ENCODE peak calls at places on chromosomes 13 and 19, in six cellular contexts. J is Calu3; R is fibroblast of pulmonary artery; D is dermis microvascular lymphatic vessel endothelial cell; O is naive thymus-derived CD8-positive, alpha-beta T cell; Q is activated naive CD4-positive, alpha-beta T cell treated with anti-CD3 and anti-CD28 coated beads, Interleukin-2, amount 50 U/mL, for 72 hours. P is an unnamed sample.

GRCh38 chr13:113952983-113953520 is 20.8 kb downstream of the C13orf46 start:
- DNase-seq in Q (no peak), J (no peak), R (no peak), O (no peak), D (no peak), P (peak)

GRCh38 chr13:56356690-56357089 is 784.0 kb upstream of the PRR20A start:
- DNase-seq in R (no peak), D (no peak), O (no peak), J (no peak), Q (no peak), P (no peak)

GRCh38 chr19:54188224-54188871 is 1.0 kb downstream of the MBOAT7 start:
- DNase-seq in D (no peak), O (peak), Q (peak), R (peak), J (peak), P (no peak)

GRCh38 chr13:54078271-54078670 is 1049.7 kb downstream of the OLFM4 start:
- DNase-seq in D (no peak), O (no peak), J (no peak), Q (no peak), R (no peak), P (no peak)

GRCh38 chr19:46718157-46718933 is 1.4 kb upstream of the PRKD2 start:
- DNase-seq in R (peak), Q (peak), D (no peak), J (peak), O (peak), P (no peak)

GRCh38 chr13:61413572-61413971 is 2.1 kb downstream of the PCDH20 start:
- DNase-seq in D (no peak), O (no peak), J (no peak), Q (no peak), R (no peak), P (peak)

GRCh38 chr13:30752201-30752797 is 17.0 kb downstream of the ALOX5AP start:
- DNase-seq in O (no peak), Q (no peak), J (no peak), R (no peak), D (no peak), P (peak)

GRCh38 chr13:72886272-72887062 is 104.5 kb downstream of the PIBF1 start:
- DNase-seq in R (peak), Q (no peak), O (no peak), J (no peak), D (no peak), P (no peak)

GRCh38 chr13:25657062-25657588 is 285.4 kb downstream of the ATP8A2 start:
- DNase-seq in D (no peak), J (no peak), R (no peak), O (no peak), Q (no peak), P (no peak)

GRCh38 chr13:100514788-100515409 is 73.7 kb downstream of the GGACT start:
- DNase-seq in J (peak), Q (no peak), D (peak), R (peak), O (peak), P (peak)

GRCh38 chr19:3907626-3908265 is 25.1 kb upstream of the NMRK2 start:
- DNase-seq in O (no peak), Q (no peak), D (no peak), J (no peak), R (no peak), P (no peak)

GRCh38 chr13:20340759-20341161 is 108.6 kb upstream of the GJB6 start:
- DNase-seq in J (no peak), D (no peak), O (no peak), Q (no peak), R (peak), P (no peak)

GRCh38 chr13:28140433-28141125 is 2.2 kb downstream of the PAN3 start:
- DNase-seq in J (no peak), O (no peak), D (no peak), Q (no peak), R (peak), P (no peak)

GRCh38 chr13:73364706-73365105 is 305.9 kb downstream of the KLF5 start:
- DNase-seq in R (no peak), Q (no peak), O (no peak), J (no peak), D (no peak), P (no peak)

GRCh38 chr19:1265611-1266115 is 3.5 kb upstream of the CIRBP start:
- DNase-seq in R (peak), Q (peak), J (no peak), D (no peak), O (no peak), P (peak)

GRCh38 chr19:3479819-3480215 is 508 bp downstream of the SMIM24 start:
- DNase-seq in O (peak), Q (no peak), R (no peak), D (no peak), J (no peak), P (no peak)

GRCh38 chr13:91817250-91817649 is 418.8 kb downstream of the GPC5 start:
- DNase-seq in O (no peak), R (peak), D (no peak), Q (no peak), J (no peak), P (no peak)

GRCh38 chr19:28558783-28559182 is 654.2 kb downstream of the UQCRFS1 start:
- DNase-seq in O (no peak), D (no peak), Q (no peak), R (no peak), J (no peak), P (no peak)

GRCh38 chr13:95301947-95302386 is 716 bp upstream of the ABCC4 start:
- DNase-seq in O (no peak), D (no peak), Q (no peak), J (no peak), R (peak), P (no peak)

GRCh38 chr13:66875264-66875663 is 354.9 kb downstream of the PCDH9 start:
- DNase-seq in O (no peak), D (no peak), Q (no peak), R (no peak), J (no peak), P (no peak)

GRCh38 chr13:27919299-27919933 is 384 bp upstream of the PDX1 start:
- DNase-seq in D (no peak), J (no peak), R (no peak), O (no peak), Q (no peak), P (no peak)

GRCh38 chr19:18495204-18495911 is 26.5 kb downstream of the ELL start:
- DNase-seq in J (no peak), Q (no peak), O (no peak), R (no peak), D (no peak), P (no peak)

GRCh38 chr13:71864981-71865857 is 1.8 kb downstream of the DACH1 start:
- DNase-seq in O (no peak), J (peak), D (no peak), R (no peak), Q (no peak), P (peak)

GRCh38 chr13:106710267-106710666 is 142.3 kb upstream of the ARGLU1 start:
- DNase-seq in D (no peak), R (peak), Q (no peak), J (no peak), O (no peak), P (no peak)

GRCh38 chr13:113962975-113963374 is 10.9 kb downstream of the C13orf46 start:
- DNase-seq in Q (no peak), J (no peak), R (no peak), O (no peak), D (no peak), P (no peak)

GRCh38 chr13:112032186-112032835 is 34.6 kb upstream of the SOX1 start:
- DNase-seq in Q (no peak), D (no peak), J (no peak), O (no peak), R (no peak), P (no peak)

GRCh38 chr19:34555447-34555846 is 73.9 kb downstream of the WTIP start:
- DNase-seq in Q (no peak), O (no peak), J (peak), R (peak), D (peak), P (no peak)

GRCh38 chr13:114068723-114069322 is 63.6 kb downstream of the RASA3 start:
- DNase-seq in R (peak), Q (no peak), J (no peak), D (no peak), O (no peak), P (no peak)